ENCODE peak calls at places on chromosomes 3 and 15, in nine cellular contexts. R is spleen, H is IMR-90, X is endothelial cell of umbilical vein, Q is suprapubic skin, Z is Peyer's patch, C is transverse colon, M is stomach, O is esophagus squamous epithelium. L is an unnamed sample.

GRCh38 chr3:41681479-41681878 is 280.4 kb downstream of the ULK4 start:
- DNase-seq in Q (no peak), Z (no peak), R (no peak), O (no peak), M (no peak), X (no peak), H (peak), C (no peak), L (no peak)

GRCh38 chr3:138899592-138899991 is 47.3 kb downstream of the FOXL2 start:
- DNase-seq in R (no peak), X (no peak), M (no peak), Z (no peak), H (no peak), O (no peak), Q (no peak), C (no peak), L (no peak)

GRCh38 chr3:83873550-83873949 is 1085.2 kb upstream of the CADM2 start:
- DNase-seq in O (no peak), Q (no peak), M (no peak), C (no peak), X (no peak), H (no peak), R (no peak), Z (no peak), L (no peak)

GRCh38 chr3:138786788-138787276 is 47.9 kb downstream of the PIK3CB start:
- DNase-seq in M (no peak), C (no peak), Z (no peak), H (peak), R (no peak), Q (no peak), X (no peak), O (no peak), L (no peak)

GRCh38 chr15:62624541-62625399 is 417.8 kb upstream of the TPM1 start:
- DNase-seq in M (no peak), R (no peak), X (no peak), O (no peak), Q (no peak), H (peak), C (no peak), Z (no peak), L (no peak)

GRCh38 chr15:24956131-24956838 is 1.5 kb downstream of the SNRPN start:
- DNase-seq in O (no peak), C (peak), R (peak), Z (peak), Q (peak), H (peak), M (peak), X (peak), L (peak)

GRCh38 chr3:61858054-61858453 is 296.7 kb downstream of the PTPRG start:
- DNase-seq in Q (no peak), R (no peak), X (peak), Z (no peak), C (no peak), O (no peak), M (no peak), H (peak), L (no peak)

GRCh38 chr3:30355622-30356021 is 250.8 kb upstream of the TGFBR2 start:
- DNase-seq in R (no peak), Q (no peak), H (peak), C (no peak), X (no peak), M (no peak), O (no peak), Z (no peak), L (no peak)

GRCh38 chr15:36428102-36428845 is 151.2 kb upstream of the CDIN1 start:
- DNase-seq in H (peak), Q (no peak), R (no peak), M (no peak), X (peak), Z (no peak), O (no peak), C (no peak), L (peak)

GRCh38 chr3:150142936-150143335 is 172.2 kb upstream of the PFN2 start:
- DNase-seq in R (no peak), O (no peak), M (no peak), Z (no peak), X (no peak), H (no peak), Q (no peak), C (no peak), L (no peak)

GRCh38 chr3:2099028-2099671 is 484 bp downstream of the CNTN4 start:
- DNase-seq in M (no peak), O (no peak), Q (no peak), X (no peak), Z (no peak), R (no peak), H (no peak), C (peak), L (no peak)

GRCh38 chr15:91183630-91184029 is 83.6 kb downstream of the SV2B start:
- DNase-seq in C (no peak), M (no peak), Q (no peak), Z (no peak), X (no peak), H (no peak), R (no peak), O (no peak), L (no peak)

GRCh38 chr3:47347217-47347801 is 33.5 kb upstream of the PTPN23 start:
- DNase-seq in M (no peak), R (no peak), Q (no peak), O (no peak), Z (peak), H (peak), X (no peak), C (peak), L (peak)

GRCh38 chr3:52495777-52496602 is 852 bp downstream of the STAB1 start:
- DNase-seq in R (no peak), C (no peak), X (peak), Z (no peak), H (peak), Q (no peak), O (no peak), M (no peak), L (no peak)

GRCh38 chr3:117774130-117774529 is 1064.6 kb downstream of the TUSC7 start:
- DNase-seq in Q (no peak), H (no peak), X (no peak), C (no peak), O (no peak), M (no peak), R (no peak), Z (no peak), L (no peak)

GRCh38 chr15:35182841-35183479 is 97.9 kb upstream of the NANOGP8 start:
- DNase-seq in Z (no peak), C (no peak), M (no peak), Q (no peak), X (no peak), H (no peak), O (no peak), R (no peak), L (no peak)

GRCh38 chr15:62474021-62474770 is 309.1 kb upstream of the C2CD4B start:
- DNase-seq in Q (no peak), Z (no peak), O (no peak), C (no peak), X (no peak), R (no peak), M (no peak), H (no peak), L (no peak)

GRCh38 chr15:26102365-26102764 is 239.2 kb upstream of the ATP10A start:
- DNase-seq in M (no peak), X (no peak), C (no peak), Q (no peak), O (no peak), H (no peak), R (no peak), Z (no peak), L (no peak)

GRCh38 chr3:55903680-55904079 is 416.6 kb upstream of the WNT5A start:
- DNase-seq in Q (no peak), O (no peak), Z (no peak), X (no peak), H (no peak), M (no peak), R (no peak), C (no peak), L (no peak)

GRCh38 chr15:26806161-26806560 is 33.3 kb upstream of the GABRB3 start:
- DNase-seq in H (no peak), C (no peak), X (no peak), R (no peak), Q (no peak), M (peak), O (no peak), Z (no peak), L (no peak)

GRCh38 chr3:173398111-173398479 is 551 bp downstream of the NLGN1 start:
- DNase-seq in H (no peak), Z (no peak), C (no peak), O (no peak), M (no peak), R (no peak), X (no peak), Q (peak), L (no peak)

GRCh38 chr15:22978691-22979068 is 1.5 kb downstream of the CYFIP1 start:
- DNase-seq in O (no peak), Q (no peak), M (no peak), R (no peak), X (no peak), H (no peak), Z (no peak), C (no peak), L (no peak)

GRCh38 chr3:135853981-135854380 is 111.5 kb upstream of the PPP2R3A start:
- DNase-seq in Q (no peak), R (no peak), H (no peak), Z (no peak), X (no peak), O (no peak), M (no peak), C (no peak), L (no peak)

GRCh38 chr15:36525430-36525829 is 54.0 kb upstream of the CDIN1 start:
- DNase-seq in R (no peak), M (no peak), H (no peak), Z (no peak), O (no peak), X (no peak), C (no peak), Q (no peak), L (no peak)

GRCh38 chr3:10594915-10595314 is 89.5 kb upstream of the ATP2B2 start:
- DNase-seq in C (no peak), R (no peak), O (no peak), H (peak), M (no peak), Q (no peak), X (peak), Z (no peak), L (no peak)

GRCh38 chr3:183006396-183007002 is 26.2 kb upstream of the DCUN1D1 start:
- DNase-seq in Z (no peak), M (no peak), H (no peak), C (no peak), X (no peak), R (no peak), Q (no peak), O (no peak), L (no peak)

GRCh38 chr15:43941555-43941954 is 114.8 kb downstream of the WDR76 start:
- DNase-seq in C (peak), Z (peak), X (no peak), O (no peak), H (no peak), Q (no peak), M (no peak), R (no peak), L (no peak)

GRCh38 chr3:170714562-170715535 is 129.0 kb upstream of the SLC7A14 start:
- DNase-seq in C (no peak), Z (no peak), Q (no peak), R (no peak), M (no peak), X (no peak), O (no peak), H (peak), L (no peak)

GRCh38 chr3:165159760-165160421 is 36.3 kb downstream of the SLITRK3 start:
- DNase-seq in R (no peak), X (no peak), M (no peak), H (no peak), C (peak), Q (no peak), O (no peak), Z (no peak), L (no peak)

GRCh38 chr15:65939901-65940617 is 70.8 kb downstream of the RAB11A start:
- DNase-seq in O (no peak), C (no peak), X (peak), R (no peak), Q (no peak), M (peak), H (peak), Z (no peak), L (no peak)

DNA sequence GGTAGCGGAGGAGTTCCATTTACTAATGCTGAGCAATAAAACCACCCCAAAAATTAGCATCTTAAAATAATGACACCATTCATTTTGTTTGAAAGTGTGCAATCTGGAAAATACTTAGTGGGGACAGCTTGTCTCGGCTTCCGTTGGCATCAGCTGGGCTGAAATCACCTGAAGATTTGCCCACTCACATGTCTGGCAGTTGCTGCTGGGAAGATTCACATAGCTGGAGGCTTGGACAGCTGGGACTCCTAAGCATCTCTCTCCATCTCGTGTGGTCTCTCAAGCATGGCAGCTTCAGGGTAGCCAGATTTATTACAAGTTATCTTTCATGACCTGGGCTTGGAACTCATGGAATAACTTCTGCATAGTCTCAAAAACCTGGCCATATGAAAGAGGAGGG is 38.4 kb upstream of the BFSP2 start:
- DNase-seq in X (no peak), O (no peak), M (no peak), C (no peak), Q (no peak), R (no peak), Z (no peak), H (no peak), L (no peak)
- TF ChIP-seq POLR2A in X (no peak), O (no peak), M (no peak), C (no peak), Q (no peak), R (no peak), Z (no peak), H (no peak), L (no peak)

GRCh38 chr15:97904196-97904572 is 56.3 kb upstream of the ARRDC4 start:
- DNase-seq in R (peak), Z (no peak), H (peak), C (peak), Q (peak), M (peak), X (peak), O (no peak), L (peak)
- TF ChIP-seq CTCF in R (peak), Z (no peak), H (peak), C (peak), Q (peak), M (peak), X (peak), O (peak), L (no peak)

GRCh38 chr3:3126477-3127431 is at the start of gene TRNT1:
- DNase-seq in X (peak), Q (peak), O (peak), M (peak), H (peak), Z (peak), R (peak), C (peak), L (peak)
- TF ChIP-seq POLR2A in X (peak), Q (peak), O (peak), M (peak), H (peak), Z (peak), R (peak), C (peak), L (no peak)

GRCh38 chr3:60582285-60582684 is 669.0 kb downstream of the FHIT start:
- DNase-seq in O (no peak), Q (no peak), Z (no peak), C (no peak), X (no peak), H (no peak), M (no peak), R (no peak), L (no peak)
- TF ChIP-seq CTCF in O (peak), Q (no peak), Z (no peak), C (no peak), X (no peak), H (peak), M (no peak), R (no peak), L (no peak)

GRCh38 chr3:4826237-4827100 is 152.8 kb upstream of the BHLHE40 start:
- DNase-seq in R (no peak), X (peak), H (no peak), O (peak), Z (no peak), Q (no peak), M (peak), C (peak), L (peak)

GRCh38 chr3:4828279-4829030 is 150.8 kb upstream of the BHLHE40 start:
- DNase-seq in Q (no peak), C (no peak), H (peak), Z (no peak), O (no peak), R (no peak), M (no peak), X (no peak), L (peak)

GRCh38 chr3:4829031-4829394 is 150.2 kb upstream of the BHLHE40 start:
- DNase-seq in H (no peak), Z (no peak), C (no peak), R (no peak), M (no peak), Q (no peak), O (no peak), X (no peak), L (no peak)

GRCh38 chr3:4825572-4826236 is 153.5 kb upstream of the BHLHE40 start:
- DNase-seq in H (no peak), M (peak), Q (no peak), X (no peak), Z (no peak), C (peak), R (no peak), O (no peak), L (no peak)

DNA sequence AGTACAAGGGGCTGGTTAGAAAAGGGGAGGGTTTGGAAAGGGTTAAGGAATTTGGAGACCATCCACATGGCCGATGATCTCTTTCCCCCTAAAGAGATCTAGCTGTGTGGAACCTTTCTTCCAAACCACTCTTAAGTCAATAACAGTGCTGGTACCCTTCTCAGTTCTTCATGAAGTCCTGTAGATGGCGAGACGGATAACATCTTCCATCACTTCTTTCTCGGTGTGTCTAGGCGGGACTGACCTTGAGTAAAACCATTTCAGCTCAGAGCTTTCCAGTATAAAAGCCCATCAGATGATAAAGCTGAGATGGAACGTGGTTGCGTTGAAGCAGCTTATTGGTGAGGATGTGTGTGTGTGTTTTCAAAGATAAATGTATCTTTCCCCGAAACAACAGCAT is 151.5 kb upstream of the BHLHE40 start:
- DNase-seq in M (no peak), Q (no peak), R (no peak), X (no peak), O (no peak), Z (no peak), H (no peak), C (no peak), L (no peak)
- TF ChIP-seq POLR2A in M (no peak), Q (no peak), R (no peak), X (no peak), O (no peak), Z (no peak), H (no peak), C (no peak), L (no peak)

DNA sequence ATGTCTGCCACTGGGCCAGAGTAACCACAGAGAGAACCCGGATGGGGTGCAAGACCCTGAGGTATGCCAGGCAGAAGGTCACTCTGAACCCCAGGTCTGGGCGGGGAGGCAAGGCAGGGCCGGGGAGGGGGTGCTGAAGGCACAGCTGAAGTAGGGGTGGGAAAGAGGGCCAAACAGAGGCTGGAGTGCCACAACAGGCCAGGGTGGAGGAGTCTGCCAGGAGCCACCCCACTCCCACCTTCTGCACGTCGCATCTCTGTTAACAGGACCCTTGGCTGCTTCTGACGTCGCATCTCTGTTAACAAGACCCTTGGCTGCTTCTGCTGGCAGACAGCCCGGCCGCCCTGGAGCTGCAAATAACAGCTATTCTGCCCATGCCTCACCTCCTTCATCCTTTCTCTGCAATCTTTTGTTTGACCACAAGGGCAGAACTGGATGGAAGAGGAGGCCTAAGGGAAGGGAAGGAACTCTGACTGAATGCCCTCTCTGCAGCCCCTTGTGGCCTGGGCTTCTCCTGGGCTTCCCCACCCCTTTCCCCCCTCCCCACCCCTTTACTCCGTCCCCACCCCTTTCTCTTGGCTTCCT is 20.6 kb upstream of the FBLN2 start:
- DNase-seq in M (no peak), Q (no peak), O (no peak), H (no peak), C (no peak), Z (no peak), R (peak), X (no peak), L (no peak)
- TF ChIP-seq CTCF in M (no peak), Q (no peak), O (peak), H (peak), C (no peak), Z (no peak), R (no peak), X (no peak), L (no peak)

GRCh38 chr3:99817047-99817436 is 620 bp upstream of the CMSS1 start:
- DNase-seq in Z (peak), R (no peak), C (peak), M (no peak), H (no peak), Q (no peak), X (no peak), O (no peak), L (no peak)

GRCh38 chr3:99818818-99819217 is 1.2 kb downstream of the CMSS1 start:
- DNase-seq in M (no peak), X (no peak), Q (no peak), C (no peak), R (no peak), H (no peak), Z (no peak), O (no peak), L (no peak)

GRCh38 chr3:99817437-99818240 is at the start of gene CMSS1:
- DNase-seq in O (peak), C (peak), M (peak), R (peak), Q (peak), H (peak), X (peak), Z (peak), L (peak)
- TF ChIP-seq POLR2A in O (peak), C (peak), M (no peak), R (no peak), Q (no peak), H (peak), X (peak), Z (peak), L (no peak)

L was measured in lower leg skin.